ENCODE peak calls at places on chromosome 4, in four cellular contexts. P is uterus; F is H4; U is stimulated activated CD8-positive, alpha-beta memory T cell treated with anti-CD3 and anti-CD28 coated beads, Interleukin-12 subunit alpha, Interleukin-12 subunit beta, amount 100 ng/mL, for 4 hours. O is an unnamed sample.

GRCh38 chr4:40998680-40999358 is 215.5 kb downstream of the APBB2 start:
- DNase-seq in P (no peak), F (peak; percentile 89), U (no peak), O (no peak)

GRCh38 chr4:17097369-17097768 is 198.9 kb upstream of the LDB2 start:
- DNase-seq in P (no peak), F (no peak), U (no peak), O (no peak)

GRCh38 chr4:86972997-86973396 is 38.2 kb downstream of the AFF1 start:
- DNase-seq in P (no peak), F (no peak), U (no peak), O (no peak)

GRCh38 chr4:107269175-107269574 is 233.1 kb upstream of the DKK2 start:
- DNase-seq in P (no peak), F (no peak), U (no peak), O (no peak)

GRCh38 chr4:15410750-15411149 is 17.1 kb upstream of the C1QTNF7 start:
- DNase-seq in P (no peak), F (no peak), U (no peak), O (no peak)

GRCh38 chr4:89837385-89837995 is 529 bp upstream of the SNCA start:
- DNase-seq in P (no peak), F (peak; percentile 12), U (no peak), O (no peak)

GRCh38 chr4:20626326-20626725 is 73.9 kb upstream of the PACRGL start:
- DNase-seq in P (no peak), F (no peak), U (no peak), O (no peak)

GRCh38 chr4:41169256-41169655 is 45.1 kb downstream of the APBB2 start:
- DNase-seq in P (no peak), F (no peak), U (no peak), O (no peak)

GRCh38 chr4:6104541-6105130 is 86.4 kb upstream of the C4orf50 start:
- DNase-seq in P (no peak), F (no peak), U (no peak), O (no peak)

GRCh38 chr4:6201580-6202091 is 1.3 kb upstream of the JAKMIP1 start:
- DNase-seq in P (no peak), F (no peak), U (no peak), O (no peak)

GRCh38 chr4:17494258-17494657 is 17.6 kb downstream of the QDPR start:
- DNase-seq in P (peak; percentile 22), F (peak; percentile 81), U (no peak), O (no peak)

GRCh38 chr4:120853101-120853940 is 69.2 kb downstream of the PRDM5 start:
- DNase-seq in P (no peak), F (no peak), U (no peak), O (no peak)

GRCh38 chr4:119832731-119833233 is 204.2 kb upstream of the PDE5A start:
- DNase-seq in P (no peak), F (no peak), U (no peak), O (no peak)

GRCh38 chr4:118033148-118034060 is 882 bp upstream of the NDST3 start:
- DNase-seq in P (no peak), F (peak; percentile 80), U (no peak), O (no peak)

GRCh38 chr4:145170209-145170608 is 10.2 kb downstream of the OTUD4 start:
- DNase-seq in P (no peak), F (no peak), U (no peak), O (no peak)

GRCh38 chr4:150820409-150820808 is 194.7 kb downstream of the LRBA start:
- DNase-seq in P (no peak), F (no peak), U (no peak), O (no peak)

GRCh38 chr4:100106982-100107381 is 83.3 kb downstream of the DDIT4L start:
- DNase-seq in P (no peak), F (no peak), U (no peak), O (no peak)

GRCh38 chr4:147689062-147689461 is 5.1 kb upstream of the PRMT9 start:
- DNase-seq in P (no peak), F (no peak), U (no peak), O (no peak)

GRCh38 chr4:8817813-8818062 is 53.9 kb downstream of the HMX1 start:
- DNase-seq in P (no peak), F (no peak), U (no peak), O (no peak)